ENCODE peak calls at places on chromosomes 2 and 18, in six cellular contexts. H, C, D, R, J and O are unnamed samples.
A peak's percentile ranks its signal among the peaks of the same experiment; 100 is the strongest.

GRCh38 chr2:99691931-99692330 is 202.1 kb upstream of the REV1 start:
- DNase-seq in J (no peak), R (no peak), H (no peak), D (no peak), C (no peak), O (no peak)

GRCh38 chr2:75465317-75465998 is 95.3 kb downstream of the EVA1A start:
- DNase-seq in H (no peak), J (no peak), D (peak; percentile 61), R (no peak), C (no peak), O (peak; percentile 55)

GRCh38 chr2:55106148-55106547 is 55.9 kb upstream of the RTN4 start:
- DNase-seq in H (no peak), R (no peak), D (no peak), C (no peak), J (no peak), O (no peak)

GRCh38 chr2:113202305-113203216 is 28.8 kb downstream of the PSD4 start:
- DNase-seq in R (no peak), H (no peak), D (no peak), C (no peak), J (no peak), O (no peak)

GRCh38 chr2:12715258-12715865 is 1.4 kb upstream of the TRIB2 start:
- DNase-seq in R (no peak), J (no peak), C (no peak), D (no peak), H (no peak), O (no peak)

GRCh38 chr18:27808678-27809077 is 368.3 kb downstream of the CDH2 start:
- DNase-seq in J (no peak), D (no peak), C (no peak), H (no peak), R (no peak), O (no peak)

GRCh38 chr18:35397976-35398375 is 20.8 kb upstream of the ZNF396 start:
- DNase-seq in H (no peak), C (no peak), J (no peak), D (no peak), R (no peak), O (no peak)

GRCh38 chr18:47283476-47283875 is 32.0 kb upstream of the SKOR2 start:
- DNase-seq in H (peak; percentile 42), C (no peak), D (peak; percentile 39), R (no peak), J (peak; percentile 25), O (peak; percentile 27)

GRCh38 chr2:1233280-1233679 is 180.0 kb upstream of the TPO start:
- DNase-seq in D (no peak), C (no peak), J (no peak), R (no peak), H (no peak), O (no peak)

GRCh38 chr2:171225302-171225980 is 64.7 kb upstream of the TLK1 start:
- DNase-seq in J (no peak), R (no peak), C (no peak), D (peak; percentile 57), H (peak; percentile 88), O (peak; percentile 37)

GRCh38 chr2:97693476-97693875 is 19.9 kb upstream of the ZAP70 start:
- DNase-seq in R (no peak), J (no peak), H (no peak), C (no peak), D (no peak), O (no peak)

GRCh38 chr2:238471-239268 is 25.2 kb downstream of the SH3YL1 start:
- DNase-seq in C (no peak), R (no peak), D (no peak), J (no peak), H (no peak), O (no peak)

GRCh38 chr2:6965071-6965795 is 48.0 kb downstream of the RNF144A start:
- DNase-seq in J (no peak), R (no peak), D (no peak), C (no peak), H (no peak), O (no peak)

GRCh38 chr18:60350150-60350549 is 22.4 kb downstream of the MC4R start:
- DNase-seq in H (no peak), C (no peak), R (no peak), J (no peak), D (no peak), O (no peak)

GRCh38 chr2:30684026-30684425 is 123.2 kb downstream of the CAPN13 start:
- DNase-seq in R (no peak), J (no peak), D (no peak), H (no peak), C (no peak), O (no peak)

GRCh38 chr18:42053188-42053781 is 98.3 kb downstream of the PIK3C3 start:
- DNase-seq in C (no peak), H (peak; percentile 15), J (peak; percentile 20), R (peak; percentile 4), D (peak; percentile 34), O (peak; percentile 66)

GRCh38 chr18:55489034-55489741 is 98.8 kb downstream of the TCF4 start:
- DNase-seq in J (no peak), C (no peak), R (no peak), H (no peak), D (no peak), O (no peak)

GRCh38 chr2:232674491-232674890 is 22.6 kb upstream of the GIGYF2 start:
- DNase-seq in H (no peak), C (no peak), R (no peak), D (no peak), J (no peak), O (no peak)

GRCh38 chr2:85796549-85797262 is 42.9 kb downstream of the ATOH8 start:
- DNase-seq in J (no peak), R (no peak), H (no peak), D (no peak), C (no peak), O (peak; percentile 21)

GRCh38 chr18:62434798-62435197 is 88.0 kb upstream of the ZCCHC2 start:
- DNase-seq in D (no peak), C (no peak), J (no peak), H (no peak), R (no peak), O (no peak)

GRCh38 chr2:118310016-118310877 is 222.0 kb downstream of the INSIG2 start:
- DNase-seq in H (no peak), J (peak; percentile 29), R (no peak), D (no peak), C (no peak), O (peak; percentile 48)

GRCh38 chr2:110732422-110733413 is at the start of gene ACOXL:
- DNase-seq in R (no peak), D (no peak), C (peak; percentile 68), J (peak; percentile 56), H (peak; percentile 40), O (no peak)

GRCh38 chr2:44778221-44778654 is 163.3 kb upstream of the SIX3 start:
- DNase-seq in D (no peak), R (no peak), J (no peak), C (no peak), H (no peak), O (no peak)

GRCh38 chr2:207143474-207144190 is 22.1 kb downstream of the KLF7 start:
- DNase-seq in D (no peak), H (no peak), C (no peak), J (no peak), R (no peak), O (peak; percentile 91)

GRCh38 chr2:240198226-240198625 is 57.8 kb upstream of the OTOS start:
- DNase-seq in R (no peak), C (no peak), H (no peak), J (no peak), D (no peak), O (no peak)

GRCh38 chr2:188293601-188294482 is 2.2 kb downstream of the GULP1 start:
- DNase-seq in H (peak; percentile 84), J (peak; percentile 17), D (no peak), R (no peak), C (no peak), O (peak; percentile 93)

GRCh38 chr2:33526132-33526531 is 49.7 kb downstream of the RASGRP3 start:
- DNase-seq in J (no peak), R (no peak), C (no peak), D (no peak), H (no peak), O (peak; percentile 50)

GRCh38 chr2:29443627-29444026 is 328.4 kb downstream of the CLIP4 start:
- DNase-seq in R (no peak), D (no peak), H (no peak), C (no peak), J (no peak), O (no peak)

GRCh38 chr2:10120938-10121574 is 1.5 kb upstream of the RRM2 start:
- DNase-seq in D (peak; percentile 72), H (no peak), J (peak; percentile 19), R (no peak), C (no peak), O (no peak)

GRCh38 chr2:10120158-10120937 is 2.2 kb upstream of the RRM2 start:
- DNase-seq in C (peak; percentile 84), D (peak; percentile 98), J (peak; percentile 96), H (peak; percentile 90), R (peak; percentile 83), O (peak; percentile 80)

GRCh38 chr2:10124538-10125045 is 2.1 kb downstream of the RRM2 start:
- DNase-seq in D (peak; percentile 82), H (no peak), J (peak; percentile 17), C (no peak), R (no peak), O (peak; percentile 69)

GRCh38 chr2:10123281-10123680 is 742 bp downstream of the RRM2 start:
- DNase-seq in R (no peak), C (no peak), J (peak; percentile 12), H (no peak), D (no peak), O (no peak)

GRCh38 chr2:10122500-10123280 is at the start of gene RRM2:
- DNase-seq in R (peak; percentile 65), H (peak; percentile 91), C (peak; percentile 71), D (peak; percentile 95), J (peak; percentile 95), O (peak; percentile 88)
- TF ChIP-seq POLR2A in R (peak; percentile 99), H (peak; percentile 95), C (peak; percentile 98), D (peak; percentile 100), J (peak; percentile 99), O (peak; percentile 93)

GRCh38 chr2:63048367-63049171 is 2.1 kb upstream of the OTX1 start:
- DNase-seq in C (no peak), J (no peak), R (no peak), D (no peak), H (no peak), O (peak; percentile 25)
- TF ChIP-seq EZH2 in C (peak; percentile 57), J (no peak), R (no peak), D (no peak), H (no peak), O (peak; percentile 89)

GRCh38 chr2:139155991-139156390 is 375.8 kb upstream of the NXPH2 start:
- DNase-seq in H (no peak), D (no peak), C (no peak), J (no peak), R (no peak), O (no peak)
- H3K4me3 ChIP-seq in H (no peak overlapping the region), D (no peak overlapping the region), C (no peak overlapping the region), J (no peak overlapping the region), R (no peak overlapping the region), O (no peak overlapping the region)

DNA sequence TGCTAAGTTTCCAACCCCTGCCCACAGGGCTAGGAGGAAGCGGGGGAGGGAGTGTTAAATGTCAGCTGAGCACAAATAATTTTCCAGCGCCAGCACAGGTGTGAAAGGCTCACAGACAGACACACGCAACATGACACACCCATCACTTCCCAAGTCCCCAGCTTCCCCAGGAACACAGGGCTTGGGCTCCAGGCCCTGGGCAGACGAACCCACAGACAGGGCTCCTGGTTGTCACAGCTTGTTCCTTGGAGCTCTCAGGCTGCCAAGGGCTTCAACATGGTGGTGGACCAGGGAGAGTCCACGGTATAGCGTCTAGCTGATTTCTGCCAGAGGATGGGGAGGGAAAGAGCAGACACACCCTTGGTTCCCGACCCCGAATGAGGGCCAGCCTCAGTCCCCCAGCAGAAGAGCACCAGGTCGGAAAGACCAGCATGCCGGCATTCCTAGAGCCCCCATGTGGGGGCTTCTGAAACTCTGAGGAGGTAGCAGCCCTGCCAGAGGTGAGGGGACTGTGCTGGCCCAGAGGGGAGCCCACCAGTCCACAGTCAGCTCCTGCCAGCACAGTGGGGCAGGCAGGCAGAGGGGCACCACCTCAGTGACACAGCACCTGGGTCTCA is 1.9 kb downstream of the DUSP2 start:
- DNase-seq in R (no peak), C (no peak), H (no peak), J (no peak), D (no peak), O (no peak)
- TF ChIP-seq POLR2A in R (no peak), C (no peak), H (no peak), J (no peak), D (no peak), O (no peak)